ENCODE peak calls at places on chromosomes 6 and 20, in ten cellular contexts. R is foreskin fibroblast; T is NCI-H1417 treated with DMSO at 0.1 percent for 48 hours; U is amniotic epithelial cell; S is M059J; O is chondrocyte; C is HT-29; V is fibroblast of lung; D is activated CD4-positive, alpha-beta T cell treated with anti-CD3 and anti-CD28 coated beads for 36 hours; B is stimulated activated CD4-positive, alpha-beta T cell treated with anti-CD3 and anti-CD28 coated beads, Interleukin-4, amount 100 ng/mL, for 24 hours. E is an unnamed sample.

GRCh38 chr20:4607287-4607713 is 114.4 kb upstream of the PRND start:
- DNase-seq in R (no peak), T (peak; percentile 44), U (peak; percentile 69), S (peak; percentile 75), O (no peak), C (peak; percentile 70), V (peak; percentile 55), D (peak; percentile 69), B (peak; percentile 64), E (peak; percentile 74)

GRCh38 chr6:37783831-37784584 is 35.5 kb upstream of the ZFAND3 start:
- DNase-seq in R (no peak), T (no peak), U (peak; percentile 41), S (no peak), O (no peak), C (no peak), V (peak; percentile 29), D (peak; percentile 38), B (peak; percentile 27), E (peak; percentile 52)

GRCh38 chr6:111576302-111576701 is 29.4 kb downstream of the TRAF3IP2 start:
- DNase-seq in R (peak; percentile 84), T (no peak), U (peak; percentile 33), S (peak; percentile 69), O (no peak), C (no peak), V (peak; percentile 52), D (no peak), B (no peak), E (peak; percentile 78)

GRCh38 chr6:6105472-6106036 is 98.8 kb upstream of the NRN1 start:
- DNase-seq in R (no peak), T (no peak), U (no peak), S (no peak), O (no peak), C (peak; percentile 23), V (no peak), D (no peak), B (no peak), E (no peak)

GRCh38 chr6:168124161-168124560 is 45.1 kb upstream of the FRMD1 start:
- DNase-seq in R (no peak), T (no peak), U (no peak), S (no peak), O (no peak), C (no peak), V (peak; percentile 50), D (no peak), B (no peak), E (no peak)

GRCh38 chr6:160534050-160534696 is 129.9 kb downstream of the LPA start:
- DNase-seq in R (peak; percentile 27), T (peak; percentile 6), U (peak; percentile 28), S (peak; percentile 43), O (no peak), C (peak; percentile 70), V (peak; percentile 21), D (peak; percentile 71), B (peak; percentile 65), E (peak; percentile 25)

GRCh38 chr6:120112980-120113379 is 763.4 kb upstream of the MAN1A1 start:
- DNase-seq in R (no peak), T (no peak), U (no peak), S (no peak), O (no peak), C (no peak), V (no peak), D (no peak), B (no peak), E (no peak)

GRCh38 chr6:36334343-36334742 is 2.3 kb downstream of the BNIP5 start:
- DNase-seq in R (no peak), T (no peak), U (no peak), S (no peak), O (no peak), C (peak; percentile 51), V (no peak), D (no peak), B (no peak), E (no peak)

GRCh38 chr6:131787079-131787478 is 20.7 kb upstream of the ENPP1 start:
- DNase-seq in R (peak; percentile 39), T (no peak), U (peak; percentile 19), S (peak; percentile 39), O (no peak), C (no peak), V (peak; percentile 30), D (no peak), B (no peak), E (peak; percentile 37)

GRCh38 chr6:152748843-152749242 is 1.8 kb upstream of the VIP start:
- DNase-seq in R (no peak), T (no peak), U (peak; percentile 3), S (peak; percentile 17), O (no peak), C (peak; percentile 35), V (no peak), D (no peak), B (no peak), E (peak; percentile 29)

GRCh38 chr6:54892831-54893230 is 46.3 kb downstream of the FAM83B start:
- DNase-seq in R (peak; percentile 69), T (no peak), U (peak; percentile 92), S (peak; percentile 69), O (no peak), C (no peak), V (peak; percentile 80), D (no peak), B (no peak), E (peak; percentile 77)

GRCh38 chr20:42775866-42776265 is 413.8 kb downstream of the PTPRT start:
- DNase-seq in R (no peak), T (no peak), U (no peak), S (no peak), O (no peak), C (no peak), V (no peak), D (no peak), B (no peak), E (no peak)

GRCh38 chr6:148436466-148436865 is 93.8 kb downstream of the SASH1 start:
- DNase-seq in R (no peak), T (no peak), U (no peak), S (no peak), O (no peak), C (no peak), V (no peak), D (no peak), B (no peak), E (no peak)

GRCh38 chr6:123462141-123462540 is 174.6 kb downstream of the TRDN start:
- DNase-seq in R (no peak), T (no peak), U (no peak), S (no peak), O (no peak), C (no peak), V (no peak), D (no peak), B (no peak), E (no peak)

GRCh38 chr6:41548098-41548840 is 2.1 kb downstream of the FOXP4 start:
- DNase-seq in R (no peak), T (no peak), U (no peak), S (no peak), O (no peak), C (peak; percentile 28), V (no peak), D (peak; percentile 79), B (peak; percentile 60), E (peak; percentile 29)

GRCh38 chr6:128710305-128710704 is 172.6 kb upstream of the LAMA2 start:
- DNase-seq in R (peak; percentile 29), T (no peak), U (peak; percentile 36), S (peak; percentile 60), O (no peak), C (no peak), V (peak; percentile 59), D (no peak), B (no peak), E (peak; percentile 48)